ENCODE peak calls at places on chromosome 21, in four cellular contexts. One of them, this sample, is unnamed.

GRCh38 chr21:41622831-41623548 is 115.0 kb upstream of the TMPRSS2 start:
- DNase-seq in neuronal stem cell: no peak
- DNase-seq in MM.1S: no peak
- DNase-seq in GM23248: peak
- DNase-seq in this sample: no peak

GRCh38 chr21:45981641-45982255 is at the start of gene COL6A1:
- DNase-seq in neuronal stem cell: peak
- DNase-seq in MM.1S: no peak
- DNase-seq in GM23248: peak
- DNase-seq in this sample: peak

GRCh38 chr21:43716376-43717165 is 2.4 kb upstream of the PDXK start:
- DNase-seq in neuronal stem cell: no peak
- DNase-seq in MM.1S: peak
- DNase-seq in GM23248: peak
- DNase-seq in this sample: no peak

GRCh38 chr21:33981341-33982101 is 65.9 kb upstream of the ATP5PO start:
- DNase-seq in neuronal stem cell: no peak
- DNase-seq in MM.1S: no peak
- DNase-seq in GM23248: no peak
- DNase-seq in this sample: no peak

GRCh38 chr21:17911628-17912027 is 92.5 kb upstream of the C21orf91 start:
- DNase-seq in neuronal stem cell: no peak
- DNase-seq in MM.1S: no peak
- DNase-seq in GM23248: peak
- DNase-seq in this sample: no peak

GRCh38 chr21:35024475-35024874 is 24.6 kb downstream of the RUNX1 start:
- DNase-seq in neuronal stem cell: no peak
- DNase-seq in MM.1S: no peak
- DNase-seq in GM23248: no peak
- DNase-seq in this sample: no peak

GRCh38 chr21:32653326-32653901 is 41.2 kb upstream of the CFAP298 start:
- DNase-seq in neuronal stem cell: peak
- DNase-seq in MM.1S: peak
- DNase-seq in GM23248: peak
- DNase-seq in this sample: peak

GRCh38 chr21:42672699-42673458 is 19.5 kb downstream of the PDE9A start:
- DNase-seq in neuronal stem cell: peak
- DNase-seq in MM.1S: no peak
- DNase-seq in GM23248: peak
- DNase-seq in this sample: peak

GRCh38 chr21:32181415-32181814 is 97.4 kb downstream of the MIS18A start:
- DNase-seq in neuronal stem cell: no peak
- DNase-seq in MM.1S: no peak
- DNase-seq in GM23248: no peak
- DNase-seq in this sample: no peak

GRCh38 chr21:21715286-21715969 is 717.2 kb downstream of the NCAM2 start:
- DNase-seq in neuronal stem cell: no peak
- DNase-seq in MM.1S: no peak
- DNase-seq in GM23248: peak
- DNase-seq in this sample: no peak

GRCh38 chr21:41207401-41208388 is 39.7 kb downstream of the BACE2 start:
- DNase-seq in neuronal stem cell: no peak
- DNase-seq in MM.1S: peak
- DNase-seq in GM23248: peak
- DNase-seq in this sample: peak

GRCh38 chr21:32336711-32337110 is 38.1 kb downstream of the MRAP start:
- DNase-seq in neuronal stem cell: no peak
- DNase-seq in MM.1S: no peak
- DNase-seq in GM23248: peak
- DNase-seq in this sample: no peak

GRCh38 chr21:21714396-21714795 is 716.2 kb downstream of the NCAM2 start:
- DNase-seq in neuronal stem cell: no peak
- DNase-seq in MM.1S: no peak
- DNase-seq in GM23248: peak
- DNase-seq in this sample: no peak

GRCh38 chr21:41884501-41885030 is 5.4 kb upstream of the PRDM15 start:
- DNase-seq in neuronal stem cell: no peak
- DNase-seq in MM.1S: no peak
- DNase-seq in GM23248: no peak
- DNase-seq in this sample: no peak

GRCh38 chr21:33185852-33186251 is 43.9 kb upstream of the IFNAR2 start:
- DNase-seq in neuronal stem cell: no peak
- DNase-seq in MM.1S: no peak
- DNase-seq in GM23248: no peak
- DNase-seq in this sample: no peak

GRCh38 chr21:29181799-29182470 is 51.5 kb downstream of the MAP3K7CL start:
- DNase-seq in neuronal stem cell: no peak
- DNase-seq in MM.1S: peak
- DNase-seq in GM23248: peak
- DNase-seq in this sample: peak

GRCh38 chr21:41366522-41367151 is 4.8 kb downstream of the MX2 start:
- DNase-seq in neuronal stem cell: no peak
- DNase-seq in MM.1S: no peak
- DNase-seq in GM23248: peak
- DNase-seq in this sample: peak

GRCh38 chr21:42171091-42172053 is 47.6 kb upstream of the ABCG1 start:
- DNase-seq in neuronal stem cell: no peak
- DNase-seq in MM.1S: no peak
- DNase-seq in GM23248: peak
- DNase-seq in this sample: peak

GRCh38 chr21:44926364-44927101 is 5.8 kb upstream of the ITGB2 start:
- DNase-seq in neuronal stem cell: no peak
- DNase-seq in MM.1S: no peak
- DNase-seq in GM23248: peak
- DNase-seq in this sample: no peak
- H2AFZ ChIP-seq in neuronal stem cell: no peak
- H2AFZ ChIP-seq in MM.1S: no peak
- H2AFZ ChIP-seq in GM23248: peak
- H2AFZ ChIP-seq in this sample: no peak

GRCh38 chr21:38819719-38820147 is 14.0 kb downstream of the ETS2 start:
- DNase-seq in neuronal stem cell: no peak
- DNase-seq in MM.1S: no peak
- DNase-seq in GM23248: peak
- DNase-seq in this sample: peak
- H2AFZ ChIP-seq in neuronal stem cell: no peak
- H2AFZ ChIP-seq in MM.1S: no peak
- H2AFZ ChIP-seq in GM23248: no peak
- H2AFZ ChIP-seq in this sample: no peak

GRCh38 chr21:26747216-26747615 is 98.0 kb downstream of the ADAMTS1 start:
- DNase-seq in neuronal stem cell: no peak
- DNase-seq in MM.1S: no peak
- DNase-seq in GM23248: no peak
- DNase-seq in this sample: no peak

GRCh38 chr21:26743524-26743923 is 101.7 kb downstream of the ADAMTS1 start:
- DNase-seq in neuronal stem cell: no peak
- DNase-seq in MM.1S: no peak
- DNase-seq in GM23248: no peak
- DNase-seq in this sample: no peak

GRCh38 chr21:26751305-26751704 is 93.9 kb downstream of the ADAMTS1 start:
- DNase-seq in neuronal stem cell: no peak
- DNase-seq in MM.1S: no peak
- DNase-seq in GM23248: no peak
- DNase-seq in this sample: no peak

GRCh38 chr21:26752849-26753248 is 92.4 kb downstream of the ADAMTS1 start:
- DNase-seq in neuronal stem cell: no peak
- DNase-seq in MM.1S: no peak
- DNase-seq in GM23248: no peak
- DNase-seq in this sample: no peak

GRCh38 chr21:26748066-26748465 is 97.1 kb downstream of the ADAMTS1 start:
- DNase-seq in neuronal stem cell: no peak
- DNase-seq in MM.1S: no peak
- DNase-seq in GM23248: no peak
- DNase-seq in this sample: no peak
- H2AFZ ChIP-seq in neuronal stem cell: no peak
- H2AFZ ChIP-seq in MM.1S: no peak
- H2AFZ ChIP-seq in GM23248: no peak
- H2AFZ ChIP-seq in this sample: no peak

GRCh38 chr21:36788116-36788515 is 89.2 kb downstream of the SIM2 start:
- DNase-seq in neuronal stem cell: no peak
- DNase-seq in MM.1S: no peak
- DNase-seq in GM23248: no peak
- DNase-seq in this sample: peak
- H2AFZ ChIP-seq in neuronal stem cell: no peak
- H2AFZ ChIP-seq in MM.1S: no peak
- H2AFZ ChIP-seq in GM23248: no peak
- H2AFZ ChIP-seq in this sample: no peak

GRCh38 chr21:16072176-16072575 is 342.4 kb downstream of the USP25 start:
- DNase-seq in neuronal stem cell: no peak
- DNase-seq in MM.1S: no peak
- DNase-seq in GM23248: no peak
- DNase-seq in this sample: no peak

GRCh38 chr21:16071761-16072160 is 342.0 kb downstream of the USP25 start:
- DNase-seq in neuronal stem cell: no peak
- DNase-seq in MM.1S: no peak
- DNase-seq in GM23248: no peak
- DNase-seq in this sample: no peak

GRCh38 chr21:16069713-16070112 is 339.9 kb downstream of the USP25 start:
- DNase-seq in neuronal stem cell: no peak
- DNase-seq in MM.1S: no peak
- DNase-seq in GM23248: peak
- DNase-seq in this sample: no peak

GRCh38 chr21:16071082-16071481 is 341.3 kb downstream of the USP25 start:
- DNase-seq in neuronal stem cell: no peak
- DNase-seq in MM.1S: no peak
- DNase-seq in GM23248: peak
- DNase-seq in this sample: no peak

DNA sequence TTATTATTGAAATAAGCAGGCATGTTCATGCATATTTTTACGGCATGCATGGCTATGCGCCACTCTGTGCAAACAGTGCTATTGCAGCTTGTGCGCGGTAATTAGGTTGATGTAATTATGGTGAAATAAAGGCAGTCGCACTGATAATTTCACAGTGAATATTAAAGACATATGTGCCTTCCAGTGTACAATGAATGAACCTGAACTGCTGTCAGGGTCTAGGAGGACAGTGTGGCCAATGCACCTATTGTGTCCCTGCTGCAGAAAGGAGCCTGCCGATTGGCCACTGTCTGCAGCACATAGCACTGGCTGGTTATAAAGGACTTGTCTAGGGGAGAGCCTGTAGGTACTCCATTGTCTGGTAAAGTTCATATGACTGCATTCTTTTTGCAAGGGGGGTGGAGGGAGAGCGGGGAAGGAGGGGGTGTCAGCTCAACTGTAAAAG is 340.4 kb downstream of the USP25 start:
- DNase-seq in neuronal stem cell: no peak
- DNase-seq in MM.1S: no peak
- DNase-seq in GM23248: peak
- DNase-seq in this sample: no peak
- H2AFZ ChIP-seq in neuronal stem cell: peak
- H2AFZ ChIP-seq in MM.1S: no peak
- H2AFZ ChIP-seq in GM23248: peak
- H2AFZ ChIP-seq in this sample: no peak